ENCODE peak calls at places on chromosome 22, in four cellular contexts. L, V, S and W are unnamed samples.

GRCh38 chr22:46471901-46472721 is 65.3 kb downstream of the CELSR1 start:
- DNase-seq in L (no peak), V (peak), S (peak), W (no peak)

GRCh38 chr22:29723766-29724165 is 4.0 kb downstream of the CABP7 start:
- DNase-seq in L (no peak), V (no peak), S (no peak), W (no peak)

GRCh38 chr22:40345801-40346177 is 511 bp upstream of the ADSL start:
- DNase-seq in L (no peak), V (peak), S (peak), W (no peak)

GRCh38 chr22:30809086-30809485 is 114.4 kb downstream of the OSBP2 start:
- DNase-seq in L (no peak), V (no peak), S (peak), W (no peak)

GRCh38 chr22:35409783-35410662 is 10.1 kb downstream of the MCM5 start:
- DNase-seq in L (no peak), V (no peak), S (no peak), W (peak)

GRCh38 chr22:37425800-37426531 is 1.3 kb downstream of the ELFN2 start:
- DNase-seq in L (no peak), V (peak), S (no peak), W (no peak)

GRCh38 chr22:17339095-17339693 is 30.1 kb upstream of the CECR2 start:
- DNase-seq in L (no peak), V (no peak), S (peak), W (no peak)

GRCh38 chr22:35630891-35631290 is 13.8 kb upstream of the MB start:
- DNase-seq in L (no peak), V (no peak), S (no peak), W (no peak)

GRCh38 chr22:49103314-49104052 is 724.2 kb downstream of the BRD1 start:
- DNase-seq in L (no peak), V (no peak), S (no peak), W (no peak)

GRCh38 chr22:35480627-35481565 is 59.7 kb upstream of the RASD2 start:
- DNase-seq in L (no peak), V (no peak), S (no peak), W (no peak)

GRCh38 chr22:31337178-31337577 is 9.0 kb downstream of the PATZ1 start:
- DNase-seq in L (no peak), V (no peak), S (peak), W (no peak)

GRCh38 chr22:37180531-37181231 is 7.4 kb downstream of the C1QTNF6 start:
- DNase-seq in L (no peak), V (no peak), S (no peak), W (no peak)

GRCh38 chr22:29128891-29129643 is 56.2 kb downstream of the KREMEN1 start:
- DNase-seq in L (no peak), V (no peak), S (no peak), W (no peak)

GRCh38 chr22:42324991-42325710 is 54.7 kb upstream of the TCF20 start:
- DNase-seq in L (no peak), V (no peak), S (no peak), W (no peak)

GRCh38 chr22:42179616-42180015 is 49.0 kb upstream of the CYP2D6 start:
- DNase-seq in L (no peak), V (no peak), S (no peak), W (no peak)

GRCh38 chr22:29216011-29216872 is 10.5 kb downstream of the EMID1 start:
- DNase-seq in L (no peak), V (peak), S (no peak), W (no peak)

GRCh38 chr22:47163876-47164513 is 401.5 kb downstream of the TBC1D22A start:
- DNase-seq in L (peak), V (peak), S (no peak), W (no peak)

GRCh38 chr22:28369849-28370248 is 309.8 kb downstream of the TTC28 start:
- DNase-seq in L (no peak), V (no peak), S (no peak), W (no peak)

GRCh38 chr22:37561209-37562048 is 1.1 kb downstream of the CDC42EP1 start:
- DNase-seq in L (peak), V (peak), S (peak), W (peak)

GRCh38 chr22:18005201-18005926 is 19.0 kb downstream of the MICAL3 start:
- DNase-seq in L (no peak), V (no peak), S (no peak), W (no peak)

GRCh38 chr22:42039271-42039670 is 31.3 kb downstream of the NAGA start:
- DNase-seq in L (no peak), V (no peak), S (no peak), W (no peak)

GRCh38 chr22:47623740-47624103 is 861.3 kb downstream of the TBC1D22A start:
- DNase-seq in L (no peak), V (no peak), S (no peak), W (no peak)

GRCh38 chr22:17785185-17786184 is 11.2 kb upstream of the BID start:
- DNase-seq in L (peak), V (peak), S (peak), W (peak)

GRCh38 chr22:31139866-31140716 is at the start of gene PLA2G3:
- DNase-seq in L (no peak), V (peak), S (peak), W (no peak)

GRCh38 chr22:38009000-38009806 is 24.8 kb upstream of the SOX10 start:
- DNase-seq in L (no peak), V (no peak), S (no peak), W (no peak)

GRCh38 chr22:49241174-49241851 is 586.4 kb downstream of the BRD1 start:
- DNase-seq in L (no peak), V (no peak), S (no peak), W (no peak)

GRCh38 chr22:29245626-29246385 is 22.0 kb downstream of the RHBDD3 start:
- DNase-seq in L (peak), V (no peak), S (peak), W (peak)

GRCh38 chr22:49394116-49394785 is 433.4 kb downstream of the BRD1 start:
- DNase-seq in L (no peak), V (no peak), S (no peak), W (no peak)

GRCh38 chr22:28023774-28024173 is 104.7 kb upstream of the PITPNB start:
- DNase-seq in L (peak), V (no peak), S (no peak), W (peak)

GRCh38 chr22:40498454-40499186 is 128.2 kb downstream of the SGSM3 start:
- DNase-seq in L (no peak), V (no peak), S (peak), W (no peak)

GRCh38 chr22:32628626-32629587 is 154.3 kb downstream of the FBXO7 start:
- DNase-seq in L (no peak), V (no peak), S (no peak), W (no peak)

GRCh38 chr22:27654536-27655445 is 146.8 kb downstream of the MN1 start:
- DNase-seq in L (no peak), V (no peak), S (peak), W (no peak)

GRCh38 chr22:19082101-19082500 is 40.1 kb downstream of the DGCR2 start:
- DNase-seq in L (no peak), V (no peak), S (no peak), W (no peak)

GRCh38 chr22:45692549-45692948 is 20.9 kb downstream of the ATXN10 start:
- DNase-seq in L (no peak), V (no peak), S (no peak), W (no peak)

GRCh38 chr22:39090426-39091064 is 6.5 kb upstream of the APOBEC3H start:
- DNase-seq in L (no peak), V (peak), S (peak), W (peak)

GRCh38 chr22:29798318-29798717 is 31.1 kb downstream of the UQCR10 start:
- DNase-seq in L (no peak), V (no peak), S (no peak), W (no peak)

GRCh38 chr22:42364641-42365336 is 67.4 kb downstream of the NFAM1 start:
- DNase-seq in L (no peak), V (no peak), S (peak), W (no peak)

GRCh38 chr22:47591709-47592108 is 829.3 kb downstream of the TBC1D22A start:
- DNase-seq in L (no peak), V (no peak), S (no peak), W (no peak)

GRCh38 chr22:19478466-19479357 is at the start of gene UFD1:
- DNase-seq in L (peak), V (peak), S (no peak), W (peak)

GRCh38 chr22:44360686-44361381 is 48.1 kb upstream of the SHISAL1 start:
- DNase-seq in L (no peak), V (no peak), S (peak), W (no peak)
- TF ChIP-seq CTCF in L (no peak), V (no peak), S (peak), W (no peak)

GRCh38 chr22:26393929-26394328 is 35.1 kb upstream of the ASPHD2 start:
- DNase-seq in L (no peak), V (no peak), S (no peak), W (no peak)
- TF ChIP-seq CTCF in L (no peak), V (no peak), S (no peak), W (no peak)

GRCh38 chr22:22099833-22100812 is 117.5 kb upstream of the TOP3B start:
- DNase-seq in L (no peak), V (no peak), S (peak), W (no peak)

GRCh38 chr22:22105364-22105763 is 122.8 kb upstream of the TOP3B start:
- DNase-seq in L (no peak), V (no peak), S (no peak), W (no peak)

GRCh38 chr22:22099194-22099486 is 116.6 kb upstream of the TOP3B start:
- DNase-seq in L (no peak), V (no peak), S (no peak), W (no peak)

GRCh38 chr22:22106855-22107254 is 124.3 kb upstream of the TOP3B start:
- DNase-seq in L (no peak), V (no peak), S (no peak), W (no peak)

DNA sequence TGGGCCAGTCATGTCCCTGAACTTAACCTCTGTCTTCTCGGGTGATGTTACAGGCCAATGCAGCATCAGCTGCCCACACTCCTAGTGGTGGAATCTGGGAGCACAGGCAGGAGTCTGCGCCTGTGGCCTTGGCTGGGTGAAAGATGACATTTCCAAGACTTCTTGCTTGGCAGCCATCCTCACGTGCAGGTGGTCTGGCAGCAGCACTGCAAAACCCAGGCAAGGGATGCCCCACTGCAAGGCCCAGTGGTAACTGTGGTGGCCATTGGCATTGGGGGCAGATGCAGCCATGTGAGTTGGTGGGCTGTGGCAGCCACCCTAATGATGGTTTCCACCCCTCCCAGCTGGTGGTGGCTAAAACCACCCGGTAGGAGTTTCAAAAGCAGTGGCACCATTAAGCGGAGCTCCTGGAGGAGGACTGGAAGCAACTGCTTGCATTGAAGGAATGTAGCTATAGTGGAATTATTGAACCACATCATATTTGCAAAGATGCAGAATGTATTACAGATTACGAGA is 120.5 kb upstream of the TOP3B start:
- DNase-seq in L (no peak), V (no peak), S (no peak), W (no peak)
- TF ChIP-seq CTCF in L (no peak), V (no peak), S (peak), W (no peak)

GRCh38 chr22:23716811-23717801 is 26.3 kb downstream of the RGL4 start:
- DNase-seq in L (peak), V (peak), S (peak), W (peak)
- TF ChIP-seq CTCF in L (no peak), V (no peak), S (no peak), W (no peak)

GRCh38 chr22:50498322-50498861 is 9.1 kb downstream of the LMF2 start:
- DNase-seq in L (no peak), V (no peak), S (peak), W (peak)
- TF ChIP-seq CTCF in L (no peak), V (peak), S (peak), W (peak)